ENCODE peak calls at places on chromosomes 11 and 22, in five cellular contexts. One of them, this sample, is unnamed.

GRCh38 chr11:34523053-34523452 is 9.5 kb upstream of the ELF5 start:
- DNase-seq in tibial nerve: no peak
- DNase-seq in neural progenitor cell: no peak
- DNase-seq in CD8-positive, alpha-beta T cell: no peak
- DNase-seq in bronchial epithelial cell: no peak
- DNase-seq in this sample: no peak

GRCh38 chr11:64150481-64151239 is 15.3 kb downstream of the MACROD1 start:
- DNase-seq in tibial nerve: no peak
- DNase-seq in neural progenitor cell: no peak
- DNase-seq in bronchial epithelial cell: no peak
- DNase-seq in CD8-positive, alpha-beta T cell: no peak
- DNase-seq in this sample: no peak

GRCh38 chr11:2805388-2806057 is 80.1 kb downstream of the CDKN1C start:
- DNase-seq in tibial nerve: peak
- DNase-seq in bronchial epithelial cell: no peak
- DNase-seq in neural progenitor cell: no peak
- DNase-seq in CD8-positive, alpha-beta T cell: no peak
- DNase-seq in this sample: peak

GRCh38 chr11:19577849-19578619 is 134.6 kb upstream of the NAV2 start:
- DNase-seq in tibial nerve: no peak
- DNase-seq in CD8-positive, alpha-beta T cell: no peak
- DNase-seq in neural progenitor cell: no peak
- DNase-seq in bronchial epithelial cell: no peak
- DNase-seq in this sample: no peak

GRCh38 chr11:73200256-73200655 is 17.8 kb upstream of the P2RY2 start:
- DNase-seq in CD8-positive, alpha-beta T cell: no peak
- DNase-seq in tibial nerve: no peak
- DNase-seq in neural progenitor cell: peak
- DNase-seq in bronchial epithelial cell: peak
- DNase-seq in this sample: peak

GRCh38 chr11:97996762-97997161 is 1024.0 kb upstream of the CNTN5 start:
- DNase-seq in bronchial epithelial cell: no peak
- DNase-seq in neural progenitor cell: no peak
- DNase-seq in tibial nerve: no peak
- DNase-seq in CD8-positive, alpha-beta T cell: no peak
- DNase-seq in this sample: no peak

GRCh38 chr11:111549869-111550203 is 9.3 kb downstream of the LAYN start:
- DNase-seq in neural progenitor cell: no peak
- DNase-seq in CD8-positive, alpha-beta T cell: no peak
- DNase-seq in bronchial epithelial cell: no peak
- DNase-seq in tibial nerve: no peak
- DNase-seq in this sample: no peak

GRCh38 chr11:18704698-18705097 is 6.1 kb downstream of the TMEM86A start:
- DNase-seq in CD8-positive, alpha-beta T cell: no peak
- DNase-seq in neural progenitor cell: no peak
- DNase-seq in bronchial epithelial cell: no peak
- DNase-seq in tibial nerve: no peak
- DNase-seq in this sample: no peak

GRCh38 chr11:4071828-4072421 is 22.7 kb upstream of the RRM1 start:
- DNase-seq in tibial nerve: no peak
- DNase-seq in neural progenitor cell: peak
- DNase-seq in bronchial epithelial cell: no peak
- DNase-seq in CD8-positive, alpha-beta T cell: no peak
- DNase-seq in this sample: no peak

GRCh38 chr22:27720860-27721259 is 80.7 kb downstream of the MN1 start:
- DNase-seq in tibial nerve: no peak
- DNase-seq in neural progenitor cell: no peak
- DNase-seq in bronchial epithelial cell: peak
- DNase-seq in CD8-positive, alpha-beta T cell: no peak
- DNase-seq in this sample: no peak

GRCh38 chr22:50010676-50011446 is 1.7 kb downstream of the IL17REL start:
- DNase-seq in neural progenitor cell: no peak
- DNase-seq in bronchial epithelial cell: no peak
- DNase-seq in tibial nerve: no peak
- DNase-seq in CD8-positive, alpha-beta T cell: peak
- DNase-seq in this sample: no peak

GRCh38 chr11:75796091-75796435 is 18.9 kb upstream of the UVRAG start:
- DNase-seq in CD8-positive, alpha-beta T cell: no peak
- DNase-seq in neural progenitor cell: no peak
- DNase-seq in tibial nerve: no peak
- DNase-seq in bronchial epithelial cell: no peak
- DNase-seq in this sample: no peak

GRCh38 chr11:45181595-45182550 is 35.4 kb downstream of the PRDM11 start:
- DNase-seq in neural progenitor cell: peak
- DNase-seq in bronchial epithelial cell: no peak
- DNase-seq in CD8-positive, alpha-beta T cell: no peak
- DNase-seq in tibial nerve: no peak
- DNase-seq in this sample: no peak

GRCh38 chr11:61417670-61418069 is 12.1 kb downstream of the CPSF7 start:
- DNase-seq in CD8-positive, alpha-beta T cell: no peak
- DNase-seq in bronchial epithelial cell: no peak
- DNase-seq in tibial nerve: no peak
- DNase-seq in neural progenitor cell: no peak
- DNase-seq in this sample: no peak

GRCh38 chr22:33381531-33382406 is 323.6 kb upstream of the SYN3 start:
- DNase-seq in CD8-positive, alpha-beta T cell: no peak
- DNase-seq in bronchial epithelial cell: no peak
- DNase-seq in tibial nerve: no peak
- DNase-seq in neural progenitor cell: no peak
- DNase-seq in this sample: no peak

DNA sequence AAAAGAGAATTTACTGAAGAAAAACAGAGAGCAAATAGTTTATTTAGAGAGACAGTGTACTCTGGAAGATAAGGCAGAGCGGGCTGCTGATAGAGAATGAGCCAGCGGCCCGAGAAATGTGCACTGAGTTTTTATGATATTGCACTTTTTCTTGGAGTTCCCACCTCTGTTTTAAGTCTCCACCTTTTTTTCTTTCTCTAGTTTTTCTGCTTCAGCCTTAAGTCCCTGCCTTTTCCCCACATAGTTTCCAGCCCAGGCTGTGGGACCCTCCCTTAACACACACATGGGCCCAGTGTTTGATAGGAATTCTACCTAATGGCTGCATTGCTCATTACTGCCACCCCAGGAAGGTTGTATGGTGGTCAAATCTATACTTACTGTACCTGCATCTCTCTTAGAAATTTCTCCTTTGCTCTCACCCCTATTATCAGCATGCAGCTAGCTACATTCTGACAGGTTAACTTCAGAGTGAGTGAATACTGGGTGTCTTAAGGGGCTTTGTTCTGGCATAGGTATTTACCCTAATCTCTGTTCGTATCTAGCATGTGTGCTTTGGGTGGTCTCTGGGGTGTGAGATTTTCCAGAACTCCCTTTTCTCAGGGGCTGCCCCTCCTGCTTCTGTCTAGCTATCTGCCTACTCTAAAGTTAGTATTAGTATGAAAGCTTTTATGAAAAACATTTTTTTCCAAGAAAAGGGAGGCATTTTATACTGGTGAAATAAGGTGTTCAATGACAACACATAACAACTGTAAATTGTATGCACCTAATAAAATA is 127.3 kb upstream of the TOP3B start:
- DNase-seq in neural progenitor cell: no peak
- DNase-seq in tibial nerve: no peak
- DNase-seq in bronchial epithelial cell: peak
- DNase-seq in CD8-positive, alpha-beta T cell: no peak
- DNase-seq in this sample: no peak
- TF ChIP-seq CTCF in neural progenitor cell: peak
- TF ChIP-seq CTCF in tibial nerve: no peak
- TF ChIP-seq CTCF in bronchial epithelial cell: peak
- TF ChIP-seq CTCF in CD8-positive, alpha-beta T cell: no peak
- TF ChIP-seq CTCF in this sample: peak

GRCh38 chr11:121456816-121457431 is 4.2 kb upstream of the SORL1-AS1 start:
- DNase-seq in tibial nerve: no peak
- DNase-seq in bronchial epithelial cell: no peak
- DNase-seq in CD8-positive, alpha-beta T cell: no peak
- DNase-seq in neural progenitor cell: no peak
- DNase-seq in this sample: no peak
- H3K4me3 ChIP-seq in tibial nerve: no peak
- H3K4me3 ChIP-seq in bronchial epithelial cell: no peak
- H3K4me3 ChIP-seq in CD8-positive, alpha-beta T cell: no peak
- H3K4me3 ChIP-seq in neural progenitor cell: no peak
- H3K4me3 ChIP-seq in this sample: no peak

GRCh38 chr11:23336961-23337360 is 476.7 kb upstream of the CCDC179 start:
- DNase-seq in tibial nerve: no peak
- DNase-seq in neural progenitor cell: no peak
- DNase-seq in bronchial epithelial cell: no peak
- DNase-seq in CD8-positive, alpha-beta T cell: no peak
- DNase-seq in this sample: no peak
- TF ChIP-seq CTCF in tibial nerve: no peak
- TF ChIP-seq CTCF in neural progenitor cell: no peak
- TF ChIP-seq CTCF in bronchial epithelial cell: no peak
- TF ChIP-seq CTCF in CD8-positive, alpha-beta T cell: no peak
- TF ChIP-seq CTCF in this sample: no peak

GRCh38 chr11:69497221-69497787 is 15.8 kb downstream of the LINC01488 start:
- DNase-seq in bronchial epithelial cell: peak
- DNase-seq in tibial nerve: peak
- DNase-seq in neural progenitor cell: peak
- DNase-seq in CD8-positive, alpha-beta T cell: no peak
- DNase-seq in this sample: no peak

GRCh38 chr11:69495441-69496201 is 14.2 kb downstream of the LINC01488 start:
- DNase-seq in tibial nerve: no peak
- DNase-seq in bronchial epithelial cell: no peak
- DNase-seq in CD8-positive, alpha-beta T cell: no peak
- DNase-seq in neural progenitor cell: no peak
- DNase-seq in this sample: no peak

GRCh38 chr11:69494851-69495250 is 13.4 kb downstream of the LINC01488 start:
- DNase-seq in CD8-positive, alpha-beta T cell: no peak
- DNase-seq in neural progenitor cell: no peak
- DNase-seq in bronchial epithelial cell: no peak
- DNase-seq in tibial nerve: no peak
- DNase-seq in this sample: no peak

GRCh38 chr11:69496202-69496557 is 14.7 kb downstream of the LINC01488 start:
- DNase-seq in neural progenitor cell: no peak
- DNase-seq in CD8-positive, alpha-beta T cell: no peak
- DNase-seq in tibial nerve: no peak
- DNase-seq in bronchial epithelial cell: no peak
- DNase-seq in this sample: no peak

DNA sequence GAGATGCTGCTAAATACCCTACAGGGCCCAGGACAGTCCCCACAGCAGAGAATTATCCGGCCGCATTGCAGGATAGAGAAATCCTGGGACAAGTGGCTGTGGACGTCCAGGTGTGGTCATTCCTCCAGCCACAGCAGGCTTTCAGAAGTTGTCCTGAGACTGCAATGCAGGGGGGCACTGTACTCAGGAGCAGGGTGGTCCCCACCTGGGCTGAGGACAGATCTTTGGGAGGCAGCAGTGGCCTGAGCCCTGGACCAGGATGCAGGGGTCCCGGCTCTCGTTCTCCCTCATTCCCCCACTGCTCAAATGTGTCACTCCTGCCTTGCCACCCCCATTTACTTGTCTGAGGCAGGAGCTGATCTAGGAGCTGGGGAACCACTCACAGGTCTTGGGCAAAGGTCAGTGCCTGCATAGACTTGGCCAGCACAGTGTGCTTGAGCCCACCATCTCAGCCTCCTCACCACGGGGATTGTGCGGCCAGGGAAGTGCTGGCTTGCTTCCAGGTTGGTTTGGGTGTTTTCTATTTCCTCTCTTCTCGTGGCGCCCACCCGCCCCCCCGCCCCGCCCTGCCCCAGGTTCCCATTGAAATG is 15.3 kb downstream of the LINC01488 start:
- DNase-seq in neural progenitor cell: no peak
- DNase-seq in CD8-positive, alpha-beta T cell: no peak
- DNase-seq in bronchial epithelial cell: no peak
- DNase-seq in tibial nerve: no peak
- DNase-seq in this sample: no peak
- H3K4me3 ChIP-seq in neural progenitor cell: no peak
- H3K4me3 ChIP-seq in CD8-positive, alpha-beta T cell: no peak
- H3K4me3 ChIP-seq in bronchial epithelial cell: no peak
- H3K4me3 ChIP-seq in tibial nerve: no peak
- H3K4me3 ChIP-seq in this sample: no peak

GRCh38 chr11:129694966-129695365 is 120.7 kb upstream of the TMEM45B start:
- DNase-seq in CD8-positive, alpha-beta T cell: no peak
- DNase-seq in neural progenitor cell: no peak
- DNase-seq in bronchial epithelial cell: peak
- DNase-seq in tibial nerve: no peak
- DNase-seq in this sample: no peak

GRCh38 chr11:129694538-129694937 is 121.1 kb upstream of the TMEM45B start:
- DNase-seq in CD8-positive, alpha-beta T cell: no peak
- DNase-seq in neural progenitor cell: no peak
- DNase-seq in bronchial epithelial cell: no peak
- DNase-seq in tibial nerve: no peak
- DNase-seq in this sample: no peak

GRCh38 chr11:129695543-129696308 is 119.9 kb upstream of the TMEM45B start:
- DNase-seq in neural progenitor cell: peak
- DNase-seq in CD8-positive, alpha-beta T cell: peak
- DNase-seq in bronchial epithelial cell: peak
- DNase-seq in tibial nerve: no peak
- DNase-seq in this sample: no peak

GRCh38 chr11:129696309-129696989 is 119.2 kb upstream of the TMEM45B start:
- DNase-seq in tibial nerve: no peak
- DNase-seq in bronchial epithelial cell: no peak
- DNase-seq in CD8-positive, alpha-beta T cell: no peak
- DNase-seq in neural progenitor cell: no peak
- DNase-seq in this sample: no peak

GRCh38 chr11:129691154-129691553 is 124.5 kb upstream of the TMEM45B start:
- DNase-seq in neural progenitor cell: no peak
- DNase-seq in bronchial epithelial cell: no peak
- DNase-seq in tibial nerve: no peak
- DNase-seq in CD8-positive, alpha-beta T cell: no peak
- DNase-seq in this sample: no peak
- TF ChIP-seq CTCF in neural progenitor cell: no peak
- TF ChIP-seq CTCF in bronchial epithelial cell: no peak
- TF ChIP-seq CTCF in tibial nerve: no peak
- TF ChIP-seq CTCF in CD8-positive, alpha-beta T cell: no peak
- TF ChIP-seq CTCF in this sample: no peak

DNA sequence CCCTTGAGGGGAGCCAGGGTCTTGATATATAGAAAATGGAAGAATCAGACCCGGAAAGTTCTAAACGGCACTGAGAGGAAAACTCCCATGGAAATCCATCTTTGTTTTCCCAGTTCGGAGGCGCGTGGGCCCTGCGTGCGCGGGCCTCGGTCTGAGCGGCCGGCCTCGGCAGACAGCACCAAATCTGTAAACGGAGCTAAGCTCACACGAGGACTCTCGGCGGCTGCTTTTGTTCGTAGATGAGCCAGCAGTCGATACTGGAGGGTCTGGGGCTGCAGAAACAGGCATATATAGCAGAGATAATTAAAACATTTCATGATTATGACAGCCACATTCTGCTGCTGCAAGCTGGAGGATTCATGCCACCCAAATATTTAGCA is 68.5 kb upstream of the PPARA start:
- DNase-seq in neural progenitor cell: peak
- DNase-seq in bronchial epithelial cell: no peak
- DNase-seq in tibial nerve: peak
- DNase-seq in CD8-positive, alpha-beta T cell: no peak
- DNase-seq in this sample: no peak
- H3K4me3 ChIP-seq in neural progenitor cell: no peak
- H3K4me3 ChIP-seq in bronchial epithelial cell: no peak
- H3K4me3 ChIP-seq in tibial nerve: peak
- H3K4me3 ChIP-seq in CD8-positive, alpha-beta T cell: no peak
- H3K4me3 ChIP-seq in this sample: peak